ENCODE peak calls at places on chromosomes 16 and 17, in four cellular contexts. A is CD8-positive, alpha-beta T cell; Q is ascending aorta; T is colonic mucosa. J is an unnamed sample. For H3K9me3, the result is how much of the 10 kb centered on the place peaks cover.

GRCh38 chr16:67441289-67441753 is 10.4 kb downstream of the HSD11B2 start:
- DNase-seq in A (no peak), Q (no peak), T (peak), J (no peak)

GRCh38 chr17:2406903-2407790 is 6.3 kb upstream of the MNT start:
- DNase-seq in A (no peak), Q (peak), T (peak), J (no peak)

GRCh38 chr16:1790261-1790610 is 3.3 kb downstream of the IGFALS start:
- DNase-seq in A (no peak), Q (no peak), T (no peak), J (no peak)

GRCh38 chr17:67833946-67834631 is 8.8 kb downstream of the BPTF start:
- DNase-seq in A (no peak), Q (no peak), T (peak), J (no peak)

GRCh38 chr17:58534901-58535421 is 20.5 kb upstream of the MTMR4 start:
- DNase-seq in A (no peak), Q (no peak), T (no peak), J (no peak)

GRCh38 chr16:85570735-85571562 is 42.2 kb upstream of the GSE1 start:
- DNase-seq in A (peak), Q (no peak), T (no peak), J (no peak)

GRCh38 chr16:1543085-1543896 is 9.8 kb downstream of the TMEM204 start:
- DNase-seq in A (no peak), Q (peak), T (peak), J (no peak)

GRCh38 chr17:27379863-27380533 is 76.2 kb upstream of the KSR1 start:
- DNase-seq in A (no peak), Q (peak), T (peak), J (no peak)

GRCh38 chr17:74149597-74150427 is 53.7 kb upstream of the RPL38 start:
- DNase-seq in A (no peak), Q (no peak), T (peak), J (no peak)

GRCh38 chr17:66492080-66492479 is 189.7 kb downstream of the PRKCA start:
- DNase-seq in A (no peak), Q (no peak), T (no peak), J (no peak)

GRCh38 chr16:69003500-69003899 is 102.0 kb upstream of the HAS3 start:
- DNase-seq in A (no peak), Q (no peak), T (no peak), J (no peak)

GRCh38 chr16:26665166-26665939 is 401.4 kb upstream of the C16orf82 start:
- DNase-seq in A (no peak), Q (no peak), T (no peak), J (no peak)

GRCh38 chr16:88293097-88293496 is 89.7 kb upstream of the ZNF469 start:
- DNase-seq in A (no peak), Q (no peak), T (no peak), J (no peak)

GRCh38 chr16:89413811-89414585 is 76.4 kb downstream of the ANKRD11 start:
- DNase-seq in A (no peak), Q (no peak), T (no peak), J (no peak)

GRCh38 chr16:82011199-82011641 is at the start of gene SDR42E1:
- DNase-seq in A (peak), Q (no peak), T (peak), J (peak)

GRCh38 chr17:37744633-37744927 is 279 bp downstream of the HNF1B start:
- DNase-seq in A (no peak), Q (no peak), T (no peak), J (no peak)

GRCh38 chr16:57191056-57191536 is 5.0 kb downstream of the RSPRY1 start:
- DNase-seq in A (no peak), Q (no peak), T (no peak), J (no peak)

GRCh38 chr16:85906349-85906748 is 7.4 kb downstream of the IRF8 start:
- DNase-seq in A (no peak), Q (no peak), T (no peak), J (no peak)

GRCh38 chr17:70100983-70101382 is 26.0 kb downstream of the KCNJ16 start:
- DNase-seq in A (no peak), Q (no peak), T (no peak), J (no peak)

GRCh38 chr16:56332464-56333079 is 92.8 kb downstream of the AMFR start:
- DNase-seq in A (no peak), Q (no peak), T (peak), J (no peak)

GRCh38 chr17:51231999-51232398 is 27.9 kb downstream of the MBTD1 start:
- DNase-seq in A (no peak), Q (no peak), T (no peak), J (no peak)

GRCh38 chr16:84593825-84594724 is 23.8 kb downstream of the COTL1 start:
- DNase-seq in A (peak), Q (peak), T (peak), J (peak)

GRCh38 chr17:40317345-40317873 is 8.4 kb downstream of the RARA start:
- DNase-seq in A (no peak), Q (no peak), T (peak), J (peak)

GRCh38 chr17:82840431-82840831 is 609 bp upstream of the ZNF750 start:
- DNase-seq in A (no peak), Q (no peak), T (no peak), J (no peak)

GRCh38 chr17:77534137-77534536 is 393.4 kb downstream of the SEC14L1 start:
- DNase-seq in A (no peak), Q (no peak), T (no peak), J (no peak)

GRCh38 chr16:74603848-74604247 is 3.1 kb downstream of the GLG1 start:
- DNase-seq in A (no peak), Q (no peak), T (no peak), J (no peak)

GRCh38 chr16:85773044-85773443 is 22.1 kb upstream of the C16orf74 start:
- DNase-seq in A (no peak), Q (no peak), T (no peak), J (no peak)

GRCh38 chr17:7081341-7082062 is 1.5 kb upstream of the CLEC10A start:
- DNase-seq in A (peak), Q (no peak), T (no peak), J (no peak)

GRCh38 chr17:37516131-37516561 is 26.5 kb downstream of the DUSP14 start:
- DNase-seq in A (no peak), Q (no peak), T (no peak), J (no peak)

GRCh38 chr16:23149993-23150364 is 727 bp upstream of the USP31 start:
- DNase-seq in A (no peak), Q (no peak), T (no peak), J (no peak)

GRCh38 chr17:9232591-9233270 is 211.4 kb downstream of the NTN1 start:
- DNase-seq in A (no peak), Q (no peak), T (no peak), J (no peak)

GRCh38 chr16:64180136-64180900 is 941.5 kb downstream of the CDH11 start:
- DNase-seq in A (no peak), Q (no peak), T (no peak), J (no peak)

GRCh38 chr16:76748698-76749097 is 442.3 kb upstream of the MON1B start:
- DNase-seq in A (no peak), Q (no peak), T (no peak), J (no peak)
- H3K9me3 ChIP-seq in A (under half), Q (under half), T (under half), J (under half)

GRCh38 chr17:53896047-53896446 is 73.3 kb downstream of the KIF2B start:
- DNase-seq in A (no peak), Q (no peak), T (no peak), J (no peak)

GRCh38 chr17:53900951-53901350 is 78.2 kb downstream of the KIF2B start:
- DNase-seq in A (no peak), Q (no peak), T (no peak), J (no peak)
- H3K9me3 ChIP-seq in A (under half), Q (under half), T (under half), J (under half)

DNA sequence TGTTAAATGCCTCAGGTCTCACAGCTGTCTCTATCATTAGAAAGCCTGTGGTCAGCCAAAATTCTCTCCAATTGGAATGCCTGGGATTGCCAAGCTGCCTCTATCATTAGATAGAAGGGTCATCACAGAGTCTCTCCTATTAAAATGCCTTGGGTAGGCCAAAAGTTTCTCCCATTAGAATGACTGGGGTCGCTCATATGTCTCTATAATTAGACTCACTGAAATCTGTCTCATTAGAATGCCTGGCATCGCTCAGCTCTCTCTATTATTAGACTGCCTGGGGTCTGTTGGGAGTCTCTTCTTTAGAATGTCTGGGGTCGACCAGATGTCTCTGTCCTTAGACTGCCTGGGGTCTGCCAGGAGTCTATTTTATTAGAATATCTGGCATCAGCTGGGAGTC is 2265.1 kb downstream of the TP53TG3F start:
- DNase-seq in A (no peak), Q (no peak), T (no peak), J (no peak)
- H3K9me3 ChIP-seq in A (under half), Q (under half), T (under half), J (under half)

DNA sequence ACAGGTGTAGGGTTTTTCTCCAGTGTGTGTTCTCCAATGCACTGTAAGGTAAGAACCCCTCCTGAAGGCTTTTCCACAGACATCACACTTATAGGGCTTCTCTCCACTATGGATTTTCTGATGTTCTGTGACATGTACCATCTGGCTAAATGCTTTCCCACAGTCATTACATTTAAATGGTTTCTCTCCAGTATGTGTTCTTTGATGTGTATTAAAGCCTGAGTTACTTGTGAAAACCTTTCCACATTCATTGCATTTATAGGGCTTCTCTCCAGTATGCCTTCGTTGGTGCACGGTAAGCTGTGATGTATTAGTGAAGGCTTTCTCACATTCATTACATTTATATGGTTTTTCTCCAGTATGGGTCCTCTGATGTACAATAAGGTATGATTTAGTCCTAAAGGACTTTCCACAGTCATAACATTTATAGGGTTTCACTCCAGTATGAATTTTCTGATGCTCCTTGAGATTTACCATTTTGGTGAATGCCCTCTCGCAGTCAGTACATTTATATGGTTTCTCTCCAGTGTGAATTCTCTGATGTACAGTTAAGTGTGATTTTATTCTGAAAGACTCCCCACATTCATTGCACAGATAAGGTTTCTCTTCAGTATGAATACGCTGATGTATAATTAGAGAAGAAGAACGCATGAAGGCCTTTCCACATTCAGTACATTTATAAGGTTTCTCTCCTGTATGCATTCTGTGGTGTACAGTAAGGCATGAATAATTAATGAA is 30.9 kb downstream of the ZNF624 start:
- DNase-seq in A (no peak), Q (no peak), T (no peak), J (no peak)
- H3K9me3 ChIP-seq in A (under half), Q (under half), T (under half), J (under half)

J was measured in T-helper 17 cell.